ENCODE peak calls at places on chromosomes 2 and 18, in six cellular contexts. One of them, this sample, is unnamed.

GRCh38 chr2:176056411-176056810 is 27.4 kb downstream of the EVX2 start:
- DNase-seq in Right ventricle myocardium superior: no peak
- DNase-seq in NCI-H1092: peak; percentile 88
- DNase-seq in cardiac fibroblast: no peak
- DNase-seq in G401: no peak
- DNase-seq in NCI-H1105: peak; percentile 93
- DNase-seq in this sample: peak; percentile 17

GRCh38 chr2:240431663-240432424 is 3.6 kb upstream of the GPC1 start:
- DNase-seq in NCI-H1105: no peak
- DNase-seq in Right ventricle myocardium superior: peak; percentile 13
- DNase-seq in NCI-H1092: no peak
- DNase-seq in G401: no peak
- DNase-seq in cardiac fibroblast: no peak
- DNase-seq in this sample: no peak

GRCh38 chr2:191150451-191151314 is at the start of gene STAT4:
- DNase-seq in NCI-H1105: no peak
- DNase-seq in G401: no peak
- DNase-seq in NCI-H1092: no peak
- DNase-seq in cardiac fibroblast: peak; percentile 50
- DNase-seq in Right ventricle myocardium superior: peak; percentile 49
- DNase-seq in this sample: no peak

GRCh38 chr18:2981212-2981728 is 31.7 kb downstream of the LPIN2 start:
- DNase-seq in Right ventricle myocardium superior: no peak
- DNase-seq in NCI-H1092: no peak
- DNase-seq in NCI-H1105: no peak
- DNase-seq in G401: no peak
- DNase-seq in cardiac fibroblast: peak; percentile 94
- DNase-seq in this sample: peak; percentile 73

GRCh38 chr2:27527182-27527581 is 30.5 kb downstream of the GCKR start:
- DNase-seq in NCI-H1092: no peak
- DNase-seq in Right ventricle myocardium superior: no peak
- DNase-seq in G401: no peak
- DNase-seq in cardiac fibroblast: peak; percentile 17
- DNase-seq in NCI-H1105: no peak
- DNase-seq in this sample: peak; percentile 19

GRCh38 chr2:135257383-135258090 is 205.4 kb downstream of the RAB3GAP1 start:
- DNase-seq in NCI-H1092: no peak
- DNase-seq in Right ventricle myocardium superior: no peak
- DNase-seq in G401: no peak
- DNase-seq in cardiac fibroblast: peak; percentile 65
- DNase-seq in NCI-H1105: no peak
- DNase-seq in this sample: no peak

GRCh38 chr2:46569766-46570165 is 90.4 kb downstream of the TMEM247 start:
- DNase-seq in Right ventricle myocardium superior: no peak
- DNase-seq in NCI-H1105: no peak
- DNase-seq in NCI-H1092: no peak
- DNase-seq in cardiac fibroblast: no peak
- DNase-seq in G401: no peak
- DNase-seq in this sample: no peak

GRCh38 chr2:127049927-127050802 is 56.8 kb downstream of the BIN1 start:
- DNase-seq in Right ventricle myocardium superior: peak; percentile 79
- DNase-seq in cardiac fibroblast: peak; percentile 55
- DNase-seq in G401: peak; percentile 65
- DNase-seq in NCI-H1092: no peak
- DNase-seq in NCI-H1105: peak; percentile 34
- DNase-seq in this sample: peak; percentile 53

GRCh38 chr2:19560785-19561184 is 202.4 kb upstream of the OSR1 start:
- DNase-seq in cardiac fibroblast: no peak
- DNase-seq in Right ventricle myocardium superior: no peak
- DNase-seq in NCI-H1092: no peak
- DNase-seq in NCI-H1105: no peak
- DNase-seq in G401: no peak
- DNase-seq in this sample: no peak

GRCh38 chr2:148796735-148797512 is 78.1 kb upstream of the KIF5C start:
- DNase-seq in cardiac fibroblast: no peak
- DNase-seq in NCI-H1092: no peak
- DNase-seq in NCI-H1105: no peak
- DNase-seq in Right ventricle myocardium superior: no peak
- DNase-seq in G401: no peak
- DNase-seq in this sample: no peak

GRCh38 chr2:64857581-64858471 is 131.4 kb upstream of the SLC1A4 start:
- DNase-seq in Right ventricle myocardium superior: peak; percentile 70
- DNase-seq in NCI-H1105: no peak
- DNase-seq in NCI-H1092: no peak
- DNase-seq in G401: peak; percentile 33
- DNase-seq in cardiac fibroblast: peak; percentile 94
- DNase-seq in this sample: no peak

GRCh38 chr2:175017618-175018414 is 12.6 kb upstream of the CHN1 start:
- DNase-seq in cardiac fibroblast: no peak
- DNase-seq in G401: no peak
- DNase-seq in NCI-H1105: no peak
- DNase-seq in Right ventricle myocardium superior: no peak
- DNase-seq in NCI-H1092: no peak
- DNase-seq in this sample: no peak

GRCh38 chr18:57802166-57802868 is 798 bp downstream of the ATP8B1 start:
- DNase-seq in cardiac fibroblast: no peak
- DNase-seq in G401: no peak
- DNase-seq in Right ventricle myocardium superior: no peak
- DNase-seq in NCI-H1105: no peak
- DNase-seq in NCI-H1092: no peak
- DNase-seq in this sample: no peak

GRCh38 chr2:154664248-154664647 is 34.2 kb upstream of the KCNJ3 start:
- DNase-seq in NCI-H1092: no peak
- DNase-seq in G401: no peak
- DNase-seq in cardiac fibroblast: no peak
- DNase-seq in Right ventricle myocardium superior: no peak
- DNase-seq in NCI-H1105: no peak
- DNase-seq in this sample: no peak

GRCh38 chr18:23141022-23141999 is 6.0 kb downstream of the CABLES1 start:
- DNase-seq in G401: no peak
- DNase-seq in Right ventricle myocardium superior: peak; percentile 64
- DNase-seq in cardiac fibroblast: no peak
- DNase-seq in NCI-H1105: peak; percentile 45
- DNase-seq in NCI-H1092: peak; percentile 21
- DNase-seq in this sample: no peak

GRCh38 chr2:158753561-158754302 is 41.4 kb upstream of the DAPL1 start:
- DNase-seq in Right ventricle myocardium superior: no peak
- DNase-seq in cardiac fibroblast: peak; percentile 80
- DNase-seq in NCI-H1105: peak; percentile 43
- DNase-seq in NCI-H1092: peak; percentile 19
- DNase-seq in G401: peak; percentile 93
- DNase-seq in this sample: peak; percentile 68

GRCh38 chr2:239792649-239793010 is 232.5 kb downstream of the NDUFA10 start:
- DNase-seq in cardiac fibroblast: no peak
- DNase-seq in NCI-H1105: no peak
- DNase-seq in G401: no peak
- DNase-seq in Right ventricle myocardium superior: peak; percentile 33
- DNase-seq in NCI-H1092: no peak
- DNase-seq in this sample: no peak

GRCh38 chr2:69138247-69138754 is 125.3 kb downstream of the ANTXR1 start:
- DNase-seq in NCI-H1105: no peak
- DNase-seq in Right ventricle myocardium superior: no peak
- DNase-seq in cardiac fibroblast: peak; percentile 90
- DNase-seq in NCI-H1092: no peak
- DNase-seq in G401: no peak
- DNase-seq in this sample: peak; percentile 86

GRCh38 chr2:99354060-99354459 is 16.9 kb downstream of the EIF5B start:
- DNase-seq in NCI-H1105: no peak
- DNase-seq in cardiac fibroblast: peak; percentile 29
- DNase-seq in NCI-H1092: no peak
- DNase-seq in G401: no peak
- DNase-seq in Right ventricle myocardium superior: no peak
- DNase-seq in this sample: no peak

GRCh38 chr18:24987271-24987932 is 364.6 kb downstream of the ZNF521 start:
- DNase-seq in NCI-H1105: no peak
- DNase-seq in Right ventricle myocardium superior: peak; percentile 68
- DNase-seq in G401: no peak
- DNase-seq in cardiac fibroblast: no peak
- DNase-seq in NCI-H1092: no peak
- DNase-seq in this sample: no peak

GRCh38 chr2:113216891-113217454 is 43.2 kb downstream of the PSD4 start:
- DNase-seq in G401: no peak
- DNase-seq in Right ventricle myocardium superior: no peak
- DNase-seq in NCI-H1092: no peak
- DNase-seq in cardiac fibroblast: no peak
- DNase-seq in NCI-H1105: no peak
- DNase-seq in this sample: no peak

This sample was measured in HT1080.